ENCODE peak calls at places on chromosomes 12 and 14, in six cellular contexts. G, H, O, D, P and F are unnamed samples.

GRCh38 chr14:68986926-68987652 is 8.0 kb upstream of the ACTN1 start:
- DNase-seq in G (no peak), D (no peak), O (no peak), P (no peak), H (no peak), F (no peak)

GRCh38 chr14:89665262-89665661 is 248.2 kb upstream of the FOXN3 start:
- DNase-seq in P (no peak), G (no peak), O (no peak), D (no peak), H (no peak), F (no peak)

GRCh38 chr12:1914116-1914911 is 4.1 kb downstream of the CACNA2D4 start:
- DNase-seq in G (no peak), H (no peak), P (no peak), O (no peak), D (peak), F (no peak)

GRCh38 chr12:8844665-8845064 is 22.2 kb downstream of the A2ML1 start:
- DNase-seq in D (no peak), H (no peak), O (no peak), P (no peak), G (no peak), F (no peak)

GRCh38 chr14:101823511-101824120 is 62.1 kb downstream of the PPP2R5C start:
- DNase-seq in H (no peak), P (no peak), O (no peak), D (no peak), G (no peak), F (no peak)

GRCh38 chr14:56025191-56025590 is 93.0 kb upstream of the PELI2 start:
- DNase-seq in D (no peak), G (no peak), P (no peak), H (no peak), O (no peak), F (no peak)

GRCh38 chr12:539540-540310 is 80.0 kb downstream of the B4GALNT3 start:
- DNase-seq in O (no peak), P (no peak), G (no peak), D (peak), H (no peak), F (no peak)

GRCh38 chr12:26488339-26488738 is 293.0 kb downstream of the SSPN start:
- DNase-seq in D (no peak), G (no peak), O (no peak), H (no peak), P (no peak), F (peak)

GRCh38 chr12:51871126-51871525 is 16.8 kb upstream of the ANKRD33 start:
- DNase-seq in D (peak), P (no peak), O (no peak), H (peak), G (no peak), F (no peak)

GRCh38 chr12:49692851-49693250 is 14.4 kb downstream of the FMNL3 start:
- DNase-seq in G (no peak), O (no peak), H (no peak), D (no peak), P (no peak), F (no peak)

GRCh38 chr12:76679778-76680177 is 84.1 kb upstream of the ZDHHC17 start:
- DNase-seq in H (no peak), D (no peak), P (no peak), O (no peak), G (no peak), F (no peak)

GRCh38 chr12:77343291-77343690 is 277.9 kb upstream of the E2F7 start:
- DNase-seq in D (no peak), P (no peak), O (no peak), G (no peak), H (no peak), F (no peak)

GRCh38 chr12:88247241-88247643 is 105.1 kb downstream of the TMTC3 start:
- DNase-seq in G (no peak), D (no peak), H (no peak), O (peak), P (no peak), F (no peak)

GRCh38 chr12:89162704-89163261 is 189.5 kb downstream of the DUSP6 start:
- DNase-seq in H (peak), D (peak), G (no peak), O (peak), P (peak), F (no peak)

GRCh38 chr14:84068288-84068687 is 1461.7 kb upstream of the FLRT2 start:
- DNase-seq in G (no peak), H (no peak), P (no peak), O (no peak), D (no peak), F (no peak)

GRCh38 chr12:95412826-95413311 is 61.1 kb upstream of the METAP2 start:
- DNase-seq in H (no peak), G (no peak), O (no peak), D (no peak), P (no peak), F (no peak)

GRCh38 chr14:71553779-71554178 is 378.4 kb upstream of the RGS6 start:
- DNase-seq in H (no peak), D (no peak), O (no peak), P (no peak), G (no peak), F (no peak)

GRCh38 chr14:71554323-71554722 is 377.9 kb upstream of the RGS6 start:
- DNase-seq in H (no peak), P (no peak), O (no peak), G (no peak), D (no peak), F (no peak)

GRCh38 chr14:71555654-71556559 is 376.3 kb upstream of the RGS6 start:
- DNase-seq in P (no peak), D (no peak), H (no peak), G (peak), O (no peak), F (peak)

GRCh38 chr14:71554959-71555612 is 377.1 kb upstream of the RGS6 start:
- DNase-seq in G (no peak), P (no peak), D (no peak), H (no peak), O (no peak), F (no peak)

DNA sequence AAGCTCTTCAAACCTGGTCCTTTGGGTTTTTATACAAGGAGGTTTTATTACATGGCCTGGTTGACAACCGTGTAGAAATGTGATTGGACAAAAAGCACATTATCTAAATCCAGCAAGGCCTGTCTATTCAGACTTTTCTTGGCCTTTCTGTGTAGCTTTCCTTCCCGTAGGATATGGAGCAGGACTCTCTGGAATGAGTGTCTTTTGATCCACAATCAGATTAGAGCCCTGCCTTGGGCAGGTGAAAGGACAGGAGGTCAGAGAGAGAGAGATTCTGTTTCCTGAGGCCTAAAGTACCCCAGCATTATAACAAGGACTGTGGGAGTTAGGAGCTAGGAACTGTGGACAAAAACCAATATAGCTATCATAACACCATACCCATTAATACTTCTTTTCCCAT is 375.5 kb upstream of the RGS6 start:
- DNase-seq in O (no peak), G (no peak), H (no peak), P (no peak), D (no peak), F (no peak)
- H3K4me3 ChIP-seq in O (no peak), G (no peak), H (no peak), P (no peak), D (no peak), F (no peak)

GRCh38 chr14:51067306-51067705 is 27.6 kb downstream of the TRIM9 start:
- DNase-seq in H (no peak), G (no peak), D (no peak), O (no peak), P (no peak), F (no peak)

GRCh38 chr14:51068268-51068667 is 26.6 kb downstream of the TRIM9 start:
- DNase-seq in P (no peak), D (no peak), O (no peak), G (no peak), H (no peak), F (no peak)

GRCh38 chr14:51069065-51069464 is 25.8 kb downstream of the TRIM9 start:
- DNase-seq in D (no peak), P (no peak), H (no peak), O (no peak), G (no peak), F (no peak)

GRCh38 chr14:51070732-51071131 is 24.2 kb downstream of the TRIM9 start:
- DNase-seq in P (no peak), O (no peak), H (no peak), G (no peak), D (no peak), F (no peak)

GRCh38 chr14:51066576-51066975 is 28.3 kb downstream of the TRIM9 start:
- DNase-seq in O (no peak), H (no peak), P (no peak), G (no peak), D (no peak), F (no peak)
- H3K4me3 ChIP-seq in O (no peak), H (no peak), P (no peak), G (no peak), D (no peak), F (no peak)

DNA sequence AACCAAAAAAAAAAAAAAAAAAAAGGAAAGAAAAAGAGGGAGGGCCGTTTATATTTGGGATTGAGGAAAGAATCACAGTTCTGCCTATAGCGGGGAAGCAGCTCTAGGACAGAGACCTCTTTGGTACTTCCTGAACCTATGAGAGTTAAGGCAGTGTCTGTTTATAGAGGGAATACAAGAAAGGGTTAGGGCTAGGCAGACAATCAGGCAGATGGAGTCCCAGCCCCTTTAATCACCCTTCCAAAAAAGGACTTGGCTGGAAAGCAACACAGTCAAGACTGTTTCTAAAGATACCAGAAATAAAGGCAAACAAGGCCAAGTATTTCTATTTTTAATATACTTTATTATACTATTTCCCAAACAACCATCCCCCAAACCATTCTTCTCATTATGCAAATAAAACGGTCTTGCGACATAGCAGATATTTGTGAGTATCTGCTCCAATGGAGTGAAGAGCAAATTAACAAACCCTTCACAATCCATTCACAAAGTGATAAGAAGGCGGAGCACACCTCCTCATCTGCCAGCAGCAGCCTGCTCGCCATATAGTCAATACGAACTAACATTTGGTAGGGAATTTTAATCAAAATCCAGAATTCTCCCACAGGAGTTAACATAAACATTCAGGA is 679 bp upstream of the GRIP1 start:
- DNase-seq in O (no peak), P (no peak), D (no peak), G (no peak), H (no peak), F (no peak)
- H3K4me3 ChIP-seq in O (no peak), P (no peak), D (no peak), G (no peak), H (no peak), F (no peak)

GRCh38 chr12:57739387-57739786 is 845 bp upstream of the AGAP2 start:
- DNase-seq in P (no peak), H (no peak), O (no peak), G (no peak), D (no peak), F (no peak)
- H3K4me3 ChIP-seq in P (no peak), H (no peak), O (no peak), G (peak), D (no peak), F (no peak)

DNA sequence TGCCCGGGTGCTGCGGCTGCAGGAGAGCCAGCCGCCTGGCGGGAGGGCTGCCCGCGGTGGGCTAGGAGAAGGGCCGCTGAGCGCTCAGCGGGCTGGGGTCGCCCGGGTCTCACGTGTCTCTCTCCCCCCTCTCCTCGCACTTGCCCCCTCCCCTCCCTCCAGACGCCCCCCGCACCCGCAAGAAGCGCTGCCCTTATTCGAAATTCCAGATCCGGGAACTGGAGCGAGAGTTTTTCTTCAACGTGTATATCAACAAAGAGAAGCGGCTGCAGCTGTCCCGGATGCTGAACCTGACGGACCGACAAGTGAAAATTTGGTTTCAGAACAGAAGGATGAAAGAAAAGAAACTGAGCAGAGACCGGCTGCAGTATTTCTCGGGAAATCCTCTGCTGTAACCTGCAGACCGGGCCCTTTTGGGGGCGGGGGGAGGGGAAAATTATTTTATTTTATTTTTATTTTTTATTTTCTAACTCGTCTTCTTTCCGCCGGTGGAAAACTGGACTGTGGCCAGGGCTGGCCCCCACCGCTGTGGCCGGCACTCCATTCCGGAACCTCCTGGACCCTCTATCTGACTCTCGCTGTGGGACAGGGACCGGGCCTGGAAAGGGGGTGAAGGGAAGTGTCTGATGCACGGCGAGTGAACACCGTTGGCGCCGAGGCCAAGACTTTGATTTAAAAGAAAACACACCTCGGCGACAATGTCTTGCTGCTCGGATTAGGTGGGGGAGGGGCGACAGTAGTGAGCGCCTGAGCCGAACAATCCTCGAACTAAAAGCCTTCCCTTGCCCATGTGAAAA is 463 bp upstream of the HOTAIR start:
- DNase-seq in D (no peak), G (no peak), P (no peak), O (no peak), H (no peak), F (no peak)
- H3K4me3 ChIP-seq in D (no peak), G (no peak), P (peak), O (peak), H (no peak), F (peak)